ENCODE peak calls at places on chromosomes 4 and X, in eight cellular contexts. Q is upper lobe of left lung; X is RCC 7860; T is HepG2; C is NCI-H82; A is WTC11; Y is activated CD4-positive, alpha-beta memory T cell treated with anti-CD3 and anti-CD28 coated beads for 36 hours; W is stimulated activated naive B cell treated with anti-CD40 and anti-IgM and Interleukin-4, amounts not matched to agents 10 μg/mL and 1 μg/mL and 100 μg/mL, for 72 hours. M is an unnamed sample.

GRCh38 chr4:37383579-37384229 is 139.2 kb downstream of the NWD2 start:
- DNase-seq in A (no peak), T (peak; percentile 30), Y (no peak), W (peak; percentile 9), X (peak; percentile 23), C (peak; percentile 60), Q (no peak), M (peak; percentile 54)

GRCh38 chr4:80306255-80306654 is 29.3 kb upstream of the CFAP299 start:
- DNase-seq in W (no peak), A (no peak), Y (no peak), Q (no peak), C (no peak), T (no peak), X (peak; percentile 67), M (peak; percentile 74)

GRCh38 chr4:1053080-1053661 is 41.7 kb downstream of the FGFRL1 start:
- DNase-seq in T (no peak), W (no peak), A (no peak), X (no peak), C (no peak), Y (no peak), Q (peak; percentile 34), M (peak; percentile 70)

GRCh38 chr4:184420881-184421416 is 53.4 kb downstream of the IRF2 start:
- DNase-seq in X (no peak), T (no peak), W (peak; percentile 51), C (no peak), Q (no peak), A (no peak), Y (peak; percentile 41), M (no peak)

GRCh38 chrX:29661290-29661689 is 554.1 kb upstream of the MAGEB2 start:
- DNase-seq in Y (no peak), T (no peak), A (no peak), C (no peak), Q (no peak), X (peak; percentile 64), W (no peak), M (peak; percentile 53)

GRCh38 chr4:143336828-143337599 is at the start of gene GAB1:
- DNase-seq in W (no peak), X (peak; percentile 50), Q (peak; percentile 93), A (peak; percentile 76), C (peak; percentile 81), T (peak; percentile 71), Y (peak; percentile 51), M (peak; percentile 67)

GRCh38 chr4:79764118-79764517 is 308.9 kb downstream of the ANTXR2 start:
- DNase-seq in X (no peak), W (no peak), C (no peak), Y (no peak), A (no peak), Q (no peak), T (no peak), M (no peak)

GRCh38 chrX:66150188-66150587 is 13.9 kb upstream of the HEPH start:
- DNase-seq in Q (no peak), W (no peak), X (no peak), T (no peak), Y (no peak), A (no peak), C (no peak), M (no peak)

GRCh38 chrX:108018659-108019381 is 26.0 kb upstream of the VSIG1 start:
- DNase-seq in Y (peak; percentile 43), Q (no peak), X (no peak), T (no peak), C (no peak), A (no peak), W (no peak), M (no peak)

GRCh38 chr4:39642885-39643550 is 4.4 kb upstream of the SMIM14 start:
- DNase-seq in T (peak; percentile 66), X (no peak), Y (no peak), C (no peak), Q (no peak), A (no peak), W (no peak), M (peak; percentile 65)

GRCh38 chrX:96684339-96685204 is at the start of gene DIAPH2:
- DNase-seq in C (peak; percentile 92), X (peak; percentile 77), T (peak; percentile 78), Y (peak; percentile 85), A (peak; percentile 71), Q (peak; percentile 94), W (peak; percentile 73), M (peak; percentile 78)

GRCh38 chrX:132692526-132692925 is 203.7 kb upstream of the MBNL3 start:
- DNase-seq in C (no peak), T (no peak), W (no peak), A (no peak), Y (no peak), X (no peak), Q (no peak), M (no peak)

GRCh38 chr4:8209997-8210396 is 10.9 kb downstream of the SH3TC1 start:
- DNase-seq in X (no peak), T (no peak), Q (peak; percentile 50), A (no peak), Y (no peak), C (no peak), W (no peak), M (no peak)

GRCh38 chrX:149199734-149200133 is 305.4 kb downstream of the IDS start:
- DNase-seq in W (no peak), T (no peak), C (no peak), A (no peak), Y (no peak), Q (no peak), X (no peak), M (no peak)

GRCh38 chr4:72971572-72971971 is 97.9 kb downstream of the COX18 start:
- DNase-seq in X (peak; percentile 90), T (no peak), A (no peak), Y (no peak), Q (no peak), C (no peak), W (no peak), M (peak; percentile 74)

GRCh38 chr4:78517050-78517652 is 34.4 kb upstream of the ANXA3 start:
- DNase-seq in X (peak; percentile 20), Q (no peak), W (no peak), T (peak; percentile 11), Y (no peak), C (no peak), A (no peak), M (peak; percentile 63)

GRCh38 chr4:164009435-164009834 is 514.9 kb downstream of the TMA16 start:
- DNase-seq in Y (no peak), T (no peak), W (no peak), C (no peak), X (no peak), A (no peak), Q (no peak), M (no peak)

GRCh38 chr4:151012836-151013235 is 2.2 kb downstream of the LRBA start:
- DNase-seq in X (peak; percentile 8), Y (peak; percentile 42), A (no peak), W (no peak), T (no peak), Q (no peak), C (peak; percentile 13), M (no peak)

GRCh38 chr4:127055349-127055748 is 577.4 kb upstream of the INTU start:
- DNase-seq in Q (no peak), W (no peak), Y (no peak), C (no peak), A (no peak), T (no peak), X (no peak), M (peak; percentile 56)

GRCh38 chr4:76782837-76783236 is 115.1 kb downstream of the SOWAHB start:
- DNase-seq in T (no peak), A (no peak), Y (no peak), C (no peak), Q (no peak), W (no peak), X (peak; percentile 75), M (peak; percentile 74)

GRCh38 chrX:80879143-80879542 is 69.5 kb upstream of the BRWD3 start:
- DNase-seq in X (no peak), Y (no peak), A (no peak), W (no peak), C (peak; percentile 72), T (no peak), Q (no peak), M (peak; percentile 0)

GRCh38 chrX:144730486-144730885 is 516.8 kb upstream of the SPANXN1 start:
- DNase-seq in C (no peak), Y (no peak), T (no peak), X (peak; percentile 59), W (no peak), Q (no peak), A (no peak), M (peak; percentile 3)

GRCh38 chr4:90357117-90357710 is 230.0 kb downstream of the CCSER1 start:
- DNase-seq in Y (no peak), Q (no peak), T (peak; percentile 45), X (peak; percentile 14), C (peak; percentile 66), A (no peak), W (no peak), M (peak; percentile 85)